ENCODE peak calls at places on chromosomes 3 and 15, in four cellular contexts. One of them, this sample, is unnamed.

GRCh38 chr15:40245666-40246065 is 6.8 kb downstream of the PAK6 start:
- DNase-seq in neuronal stem cell: no peak
- DNase-seq in H1: no peak
- DNase-seq in mesenchymal stem cell: no peak
- DNase-seq in this sample: peak; percentile 25

GRCh38 chr3:150345021-150345538 is 63.0 kb upstream of the TSC22D2 start:
- DNase-seq in mesenchymal stem cell: peak; percentile 40
- DNase-seq in neuronal stem cell: no peak
- DNase-seq in H1: no peak
- DNase-seq in this sample: peak; percentile 44

GRCh38 chr15:69794643-69795461 is 302.9 kb downstream of the TLE3 start:
- DNase-seq in neuronal stem cell: no peak
- DNase-seq in mesenchymal stem cell: peak; percentile 69
- DNase-seq in H1: no peak
- DNase-seq in this sample: peak; percentile 22

GRCh38 chr3:89107461-89108035 is at the start of gene EPHA3:
- DNase-seq in H1: peak; percentile 87
- DNase-seq in neuronal stem cell: peak; percentile 57
- DNase-seq in mesenchymal stem cell: peak; percentile 63
- DNase-seq in this sample: peak; percentile 86

GRCh38 chr15:80685628-80686027 is 9.5 kb upstream of the ABHD17C start:
- DNase-seq in neuronal stem cell: no peak
- DNase-seq in mesenchymal stem cell: no peak
- DNase-seq in H1: no peak
- DNase-seq in this sample: no peak

GRCh38 chr3:156837130-156837529 is 11.0 kb downstream of the LEKR1 start:
- DNase-seq in mesenchymal stem cell: peak; percentile 44
- DNase-seq in H1: no peak
- DNase-seq in neuronal stem cell: no peak
- DNase-seq in this sample: no peak

GRCh38 chr3:196197524-196197923 is 13.7 kb downstream of the ZDHHC19 start:
- DNase-seq in mesenchymal stem cell: no peak
- DNase-seq in neuronal stem cell: no peak
- DNase-seq in H1: no peak
- DNase-seq in this sample: no peak

GRCh38 chr15:90872481-90873184 is 4.2 kb downstream of the FURIN start:
- DNase-seq in mesenchymal stem cell: peak; percentile 90
- DNase-seq in neuronal stem cell: no peak
- DNase-seq in H1: no peak
- DNase-seq in this sample: peak; percentile 30

GRCh38 chr3:61114316-61114953 is 136.8 kb downstream of the FHIT start:
- DNase-seq in neuronal stem cell: no peak
- DNase-seq in H1: no peak
- DNase-seq in mesenchymal stem cell: no peak
- DNase-seq in this sample: no peak

DNA sequence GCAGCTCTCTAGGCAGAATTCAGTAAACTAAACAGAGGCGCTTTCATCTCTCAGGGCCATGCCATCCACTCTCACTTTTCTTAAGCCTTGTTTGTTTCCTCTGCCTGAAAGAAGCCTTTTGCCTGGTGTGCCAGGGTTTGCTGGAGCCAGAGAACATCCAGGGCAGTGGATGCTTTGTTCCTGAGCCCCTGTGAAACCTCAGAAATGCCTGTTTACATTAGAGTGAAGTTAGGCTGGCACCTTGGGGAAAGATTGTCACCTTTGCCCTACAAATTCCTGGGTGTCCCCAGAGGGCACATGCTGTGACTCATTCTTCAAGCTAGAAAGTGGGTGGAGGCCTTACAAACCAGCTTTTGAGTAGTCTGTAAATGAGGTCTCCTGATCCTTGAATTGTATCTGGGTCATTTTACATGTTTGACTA is 10.7 kb upstream of the TRAK1 start:
- DNase-seq in mesenchymal stem cell: peak; percentile 68
- DNase-seq in neuronal stem cell: no peak
- DNase-seq in H1: no peak
- DNase-seq in this sample: no peak
- H2BK12ac ChIP-seq in mesenchymal stem cell: peak overlapping the region; percentile 18
- H2BK12ac ChIP-seq in neuronal stem cell: no peak overlapping the region
- H2BK12ac ChIP-seq in H1: no peak overlapping the region
- H2BK12ac ChIP-seq in this sample: no peak overlapping the region

GRCh38 chr15:98903377-98904018 is 104.1 kb downstream of the PGPEP1L start:
- DNase-seq in neuronal stem cell: no peak
- DNase-seq in mesenchymal stem cell: peak; percentile 91
- DNase-seq in H1: no peak
- DNase-seq in this sample: no peak
- H2BK15ac ChIP-seq in neuronal stem cell: no peak overlapping the region
- H2BK15ac ChIP-seq in mesenchymal stem cell: no peak overlapping the region
- H2BK15ac ChIP-seq in H1: no peak overlapping the region
- H2BK15ac ChIP-seq in this sample: no peak overlapping the region

DNA sequence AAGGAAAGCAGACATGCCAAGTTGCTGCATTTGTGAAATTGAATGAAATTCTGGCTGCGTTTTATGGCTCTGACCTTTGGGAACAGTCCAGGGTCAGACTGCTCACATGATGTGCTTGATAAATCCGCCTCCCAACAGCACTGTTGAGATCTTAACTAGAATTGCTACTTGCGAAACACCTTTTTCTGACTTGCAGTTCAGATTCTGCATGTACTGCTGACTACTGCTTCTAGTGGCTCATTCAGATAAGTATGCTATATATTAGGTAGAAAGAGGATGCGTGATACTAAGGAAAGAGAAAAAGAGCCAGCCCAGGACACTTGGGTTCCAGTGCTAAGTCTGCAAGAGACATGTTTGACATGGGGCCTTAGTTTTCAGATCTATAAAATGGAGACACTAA is 129.4 kb downstream of the LPP start:
- DNase-seq in neuronal stem cell: no peak
- DNase-seq in H1: no peak
- DNase-seq in mesenchymal stem cell: peak; percentile 79
- DNase-seq in this sample: no peak
- H2BK12ac ChIP-seq in neuronal stem cell: no peak overlapping the region
- H2BK12ac ChIP-seq in H1: no peak overlapping the region
- H2BK12ac ChIP-seq in mesenchymal stem cell: no peak overlapping the region
- H2BK12ac ChIP-seq in this sample: no peak overlapping the region

DNA sequence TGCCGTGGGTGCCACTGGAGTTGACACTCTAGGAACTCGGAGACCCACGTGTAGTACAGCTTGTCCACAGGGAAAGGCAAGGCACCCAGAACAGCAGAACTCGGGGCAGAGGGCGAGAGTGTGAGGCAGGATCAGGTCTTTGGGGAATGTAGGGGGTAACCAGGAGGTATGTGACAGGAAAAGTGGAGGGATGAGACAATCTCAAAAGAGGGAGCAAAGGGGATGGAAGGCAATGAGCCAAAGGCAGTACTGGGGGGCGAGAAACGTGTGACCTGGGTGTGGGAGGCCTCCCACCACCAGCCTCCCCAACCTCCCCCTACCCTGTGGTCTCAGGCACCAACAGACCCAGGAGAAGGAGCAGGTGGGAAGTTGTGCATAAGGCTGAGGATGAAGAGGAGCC is 48.9 kb downstream of the UMPS start:
- DNase-seq in H1: no peak
- DNase-seq in neuronal stem cell: no peak
- DNase-seq in mesenchymal stem cell: no peak
- DNase-seq in this sample: no peak
- H2BK15ac ChIP-seq in H1: no peak overlapping the region
- H2BK15ac ChIP-seq in neuronal stem cell: no peak overlapping the region
- H2BK15ac ChIP-seq in mesenchymal stem cell: peak overlapping the region; percentile 58
- H2BK15ac ChIP-seq in this sample: no peak overlapping the region

GRCh38 chr3:185330644-185331043 is 32.3 kb upstream of the MAP3K13 start:
- DNase-seq in mesenchymal stem cell: no peak
- DNase-seq in H1: no peak
- DNase-seq in neuronal stem cell: no peak
- DNase-seq in this sample: peak; percentile 26
- H2BK12ac ChIP-seq in mesenchymal stem cell: no peak overlapping the region
- H2BK12ac ChIP-seq in H1: no peak overlapping the region
- H2BK12ac ChIP-seq in neuronal stem cell: no peak overlapping the region
- H2BK12ac ChIP-seq in this sample: no peak overlapping the region

DNA sequence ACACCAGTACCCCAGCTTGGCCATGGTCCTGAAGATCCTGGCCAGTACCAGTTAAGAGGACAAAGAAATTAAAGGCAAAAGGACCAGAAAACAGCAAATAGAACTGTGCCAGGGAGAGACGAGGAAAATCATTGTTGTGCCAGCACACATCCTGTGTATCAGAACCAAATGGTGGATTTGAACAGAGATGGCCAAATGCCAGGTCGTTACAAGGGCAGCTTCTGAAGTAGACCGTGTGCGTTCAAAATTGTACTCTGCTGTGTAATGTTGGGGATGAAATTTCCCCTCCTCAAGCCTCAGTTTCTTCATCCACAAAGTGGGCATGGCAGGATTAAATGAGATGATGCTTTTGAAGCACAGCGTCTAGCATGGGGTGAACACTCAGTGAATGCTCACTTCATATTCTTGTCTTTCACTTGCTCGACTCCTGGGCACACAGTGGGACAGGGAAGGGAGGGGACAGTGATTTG is 43.1 kb upstream of the CTSH start:
- DNase-seq in H1: no peak
- DNase-seq in mesenchymal stem cell: no peak
- DNase-seq in neuronal stem cell: no peak
- DNase-seq in this sample: no peak
- H2BK15ac ChIP-seq in H1: no peak overlapping the region
- H2BK15ac ChIP-seq in mesenchymal stem cell: peak overlapping the region; percentile 15
- H2BK15ac ChIP-seq in neuronal stem cell: no peak overlapping the region
- H2BK15ac ChIP-seq in this sample: no peak overlapping the region

DNA sequence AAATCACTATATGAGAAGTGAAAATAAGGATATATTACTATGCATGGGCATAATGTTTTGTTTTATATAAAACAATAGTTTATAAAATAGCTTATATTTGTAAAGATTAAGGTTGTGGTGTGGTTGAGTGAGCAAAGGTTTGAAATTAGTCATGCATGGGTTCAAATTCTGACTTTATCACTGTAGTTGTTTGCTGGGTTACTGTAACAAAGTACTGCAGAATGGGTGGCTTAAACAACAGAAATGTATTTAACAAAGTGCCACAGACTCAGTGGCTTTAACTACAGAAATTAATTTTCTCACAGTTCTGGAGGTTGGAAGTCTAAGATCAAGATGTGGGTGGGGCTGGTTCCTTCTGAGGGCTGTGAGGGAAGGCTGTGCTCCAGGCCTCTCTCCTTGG is 184.8 kb upstream of the THRB start:
- DNase-seq in H1: no peak
- DNase-seq in neuronal stem cell: no peak
- DNase-seq in mesenchymal stem cell: no peak
- DNase-seq in this sample: no peak
- H2BK12ac ChIP-seq in H1: no peak overlapping the region
- H2BK12ac ChIP-seq in neuronal stem cell: no peak overlapping the region
- H2BK12ac ChIP-seq in mesenchymal stem cell: no peak overlapping the region
- H2BK12ac ChIP-seq in this sample: no peak overlapping the region

DNA sequence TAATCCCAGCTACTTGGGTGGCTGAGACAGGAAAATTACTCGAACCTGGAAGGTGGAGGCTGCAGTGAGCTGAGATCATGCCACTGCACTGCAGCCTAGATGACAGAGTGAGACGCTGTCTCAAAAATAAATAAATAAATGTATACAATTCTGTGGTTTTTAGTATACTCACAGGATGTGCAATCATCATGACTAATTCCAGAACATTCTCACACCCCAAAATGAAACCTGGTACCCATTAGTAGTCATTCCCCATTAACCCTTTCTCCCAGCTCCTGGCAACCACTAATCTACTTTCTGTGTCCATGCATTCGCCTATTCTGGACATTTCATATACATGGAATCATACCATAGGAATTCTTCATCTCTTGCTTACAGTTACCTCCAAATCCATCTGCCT is 44.5 kb downstream of the LRRFIP2 start:
- DNase-seq in mesenchymal stem cell: peak; percentile 50
- DNase-seq in neuronal stem cell: no peak
- DNase-seq in H1: no peak
- DNase-seq in this sample: no peak
- H2BK15ac ChIP-seq in mesenchymal stem cell: no peak overlapping the region
- H2BK15ac ChIP-seq in neuronal stem cell: no peak overlapping the region
- H2BK15ac ChIP-seq in H1: no peak overlapping the region
- H2BK15ac ChIP-seq in this sample: no peak overlapping the region

DNA sequence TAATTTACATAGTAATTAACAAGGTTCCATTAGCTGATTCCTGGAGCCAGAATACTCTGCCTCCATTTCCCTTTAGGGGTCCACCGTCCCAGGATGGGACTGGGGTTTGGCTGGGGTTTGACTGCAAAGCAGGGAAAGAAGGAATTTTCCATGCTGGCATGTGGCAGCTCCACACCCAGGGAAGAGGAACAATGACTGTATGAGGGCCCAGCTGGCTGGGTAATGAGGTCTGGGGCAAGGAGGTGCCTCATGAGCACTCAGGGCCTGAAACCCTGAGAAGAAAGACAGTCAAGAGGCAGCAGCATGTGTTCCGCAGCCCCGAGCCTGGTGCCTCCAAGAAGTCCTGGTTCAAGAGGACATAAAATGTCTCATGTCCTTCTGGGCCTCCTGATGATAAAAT is 177.9 kb downstream of the SMAD6 start:
- DNase-seq in mesenchymal stem cell: no peak
- DNase-seq in neuronal stem cell: no peak
- DNase-seq in H1: peak; percentile 26
- DNase-seq in this sample: no peak
- H2BK12ac ChIP-seq in mesenchymal stem cell: no peak overlapping the region
- H2BK12ac ChIP-seq in neuronal stem cell: no peak overlapping the region
- H2BK12ac ChIP-seq in H1: peak overlapping the region; percentile 27
- H2BK12ac ChIP-seq in this sample: no peak overlapping the region